ENCODE peak calls at places on chromosome X, in five cellular contexts. R, Q, G, L and D are unnamed samples.

GRCh38 chrX:153969125-153969903 is 2.3 kb downstream of the HCFC1 start:
- DNase-seq in G (no peak), L (no peak), R (no peak), Q (no peak), D (no peak)

GRCh38 chrX:33434256-33435092 is 223.1 kb upstream of the DMD start:
- DNase-seq in L (no peak), Q (peak; percentile 56), G (peak; percentile 55), R (peak; percentile 9), D (no peak)

GRCh38 chrX:104335765-104336164 is 81.0 kb upstream of the ESX1 start:
- DNase-seq in G (peak; percentile 77), Q (no peak), R (peak; percentile 60), L (no peak), D (no peak)

GRCh38 chrX:30283456-30284200 is 25.6 kb downstream of the NR0B1 start:
- DNase-seq in L (no peak), G (peak; percentile 65), Q (no peak), R (peak; percentile 88), D (peak; percentile 75)

GRCh38 chrX:155086202-155086840 is 15.0 kb downstream of the BRCC3 start:
- DNase-seq in G (no peak), R (no peak), L (no peak), Q (peak; percentile 16), D (peak; percentile 31)

GRCh38 chrX:143115466-143115865 is 89.7 kb downstream of the SPANXN4 start:
- DNase-seq in Q (no peak), L (no peak), G (no peak), R (no peak), D (no peak)

GRCh38 chrX:13223868-13224555 is 95.8 kb downstream of the ATXN3L start:
- DNase-seq in Q (no peak), G (peak; percentile 83), R (peak; percentile 84), L (no peak), D (peak; percentile 51)

GRCh38 chrX:107154787-107155620 is 36.4 kb upstream of the RBM41 start:
- DNase-seq in Q (no peak), G (peak; percentile 6), R (no peak), L (no peak), D (no peak)

GRCh38 chrX:126900937-126901336 is 81.4 kb downstream of the PRR32 start:
- DNase-seq in L (no peak), R (no peak), G (no peak), Q (no peak), D (no peak)

GRCh38 chrX:102835504-102836146 is 101.4 kb upstream of the RAB40AL start:
- DNase-seq in G (peak; percentile 43), L (no peak), R (no peak), Q (peak; percentile 17), D (no peak)

GRCh38 chrX:101206471-101206870 is 13.1 kb upstream of the DRP2 start:
- DNase-seq in L (no peak), Q (peak; percentile 11), G (peak; percentile 51), R (no peak), D (peak; percentile 13)

GRCh38 chrX:114272096-114272686 is 311.7 kb upstream of the HTR2C start:
- DNase-seq in L (no peak), G (no peak), Q (no peak), R (no peak), D (no peak)

GRCh38 chrX:52574416-52575275 is 57.8 kb upstream of the XAGE1B start:
- DNase-seq in L (no peak), G (peak; percentile 36), Q (peak; percentile 31), R (peak; percentile 12), D (peak; percentile 22)

GRCh38 chrX:9349572-9350259 is 115.1 kb upstream of the TBL1X start:
- DNase-seq in Q (no peak), L (no peak), R (peak; percentile 74), G (no peak), D (no peak)

GRCh38 chrX:38760883-38761282 is 40.4 kb upstream of the MID1IP1 start:
- DNase-seq in L (no peak), Q (no peak), R (no peak), G (no peak), D (no peak)

GRCh38 chrX:70973221-70973620 is 42.3 kb upstream of the SLC7A3 start:
- DNase-seq in R (no peak), Q (no peak), G (peak; percentile 39), L (no peak), D (no peak)

GRCh38 chrX:46957299-46957698 is 45.1 kb downstream of the JADE3 start:
- DNase-seq in G (no peak), Q (no peak), R (no peak), L (no peak), D (no peak)

GRCh38 chrX:23317799-23318724 is 16.6 kb upstream of the PTCHD1 start:
- DNase-seq in G (peak; percentile 12), L (no peak), R (peak; percentile 17), Q (peak; percentile 18), D (no peak)

GRCh38 chrX:13265549-13266132 is 54.2 kb downstream of the ATXN3L start:
- DNase-seq in R (no peak), Q (no peak), L (no peak), G (no peak), D (no peak)

GRCh38 chrX:111010151-111010550 is 85.8 kb upstream of the PAK3 start:
- DNase-seq in R (no peak), Q (no peak), G (no peak), L (no peak), D (no peak)

GRCh38 chrX:77749695-77750094 is 36.3 kb downstream of the ATRX start:
- DNase-seq in Q (no peak), L (no peak), G (peak; percentile 89), R (peak; percentile 55), D (no peak)

GRCh38 chrX:129593137-129593536 is 53.1 kb downstream of the OCRL start:
- DNase-seq in Q (peak; percentile 33), G (no peak), L (no peak), R (peak; percentile 8), D (no peak)

GRCh38 chrX:43745938-43746721 is 90.0 kb downstream of the MAOA start:
- DNase-seq in R (no peak), Q (no peak), L (no peak), G (no peak), D (no peak)

GRCh38 chrX:53184836-53185235 is 40.2 kb downstream of the KDM5C start:
- DNase-seq in R (peak; percentile 7), Q (no peak), L (no peak), G (peak; percentile 22), D (no peak)

GRCh38 chrX:6468716-6469115 is 66.2 kb downstream of the VCX3A start:
- DNase-seq in G (peak; percentile 14), R (no peak), Q (no peak), L (no peak), D (no peak)

GRCh38 chrX:100895365-100896075 is 21.4 kb upstream of the NOX1 start:
- DNase-seq in L (no peak), Q (peak; percentile 35), G (peak; percentile 15), R (peak; percentile 4), D (peak; percentile 26)

GRCh38 chrX:2468406-2469195 is 32.2 kb downstream of the DHRSX start:
- DNase-seq in L (no peak), R (no peak), G (no peak), Q (no peak), D (no peak)

GRCh38 chrX:8684201-8684600 is 47.7 kb downstream of the ANOS1 start:
- DNase-seq in L (no peak), R (no peak), Q (no peak), G (no peak), D (no peak)

GRCh38 chrX:105698386-105698785 is 124.0 kb upstream of the NRK start:
- DNase-seq in L (no peak), R (peak; percentile 2), G (peak; percentile 9), Q (no peak), D (no peak)

GRCh38 chrX:112832481-112833095 is 8.0 kb downstream of the AMOT start:
- DNase-seq in R (no peak), G (no peak), L (no peak), Q (peak; percentile 55), D (peak; percentile 12)

GRCh38 chrX:11386001-11386523 is 92.8 kb downstream of the AMELX start:
- DNase-seq in R (no peak), Q (no peak), L (no peak), G (peak; percentile 24), D (no peak)

GRCh38 chrX:148567229-148567628 is 66.8 kb downstream of the AFF2 start:
- DNase-seq in G (peak; percentile 62), Q (no peak), R (peak; percentile 57), L (no peak), D (no peak)

GRCh38 chrX:152927858-152928760 is 30.2 kb downstream of the ZNF185 start:
- DNase-seq in L (no peak), Q (no peak), G (no peak), R (no peak), D (no peak)

GRCh38 chrX:154006965-154007364 is 12.7 kb downstream of the IRAK1 start:
- DNase-seq in L (no peak), R (no peak), Q (no peak), G (no peak), D (no peak)

GRCh38 chrX:19566359-19567141 is 51.2 kb upstream of the MAP3K15 start:
- DNase-seq in G (peak; percentile 31), L (no peak), Q (peak; percentile 85), R (no peak), D (no peak)

GRCh38 chrX:24494544-24495113 is 29.5 kb downstream of the PDK3 start:
- DNase-seq in L (no peak), G (peak; percentile 58), Q (no peak), R (peak; percentile 63), D (no peak)

GRCh38 chrX:137194164-137194563 is 160.4 kb upstream of the GPR101 start:
- DNase-seq in Q (peak; percentile 36), L (no peak), R (peak; percentile 12), G (peak; percentile 5), D (peak; percentile 16)

GRCh38 chrX:39819921-39820849 is 277.6 kb downstream of the BCOR start:
- DNase-seq in G (no peak), L (no peak), R (no peak), Q (no peak), D (no peak)
- H3K4me3 ChIP-seq in G (no peak overlapping the region), L (no peak overlapping the region), R (peak overlapping the region; percentile 41), Q (no peak overlapping the region), D (no peak overlapping the region)

GRCh38 chrX:36007207-36007606 is 87.7 kb downstream of the CFAP47 start:
- DNase-seq in R (no peak), L (no peak), G (no peak), Q (no peak), D (no peak)
- H3K4me3 ChIP-seq in R (no peak overlapping the region), L (no peak overlapping the region), G (no peak overlapping the region), Q (no peak overlapping the region), D (no peak overlapping the region)

DNA sequence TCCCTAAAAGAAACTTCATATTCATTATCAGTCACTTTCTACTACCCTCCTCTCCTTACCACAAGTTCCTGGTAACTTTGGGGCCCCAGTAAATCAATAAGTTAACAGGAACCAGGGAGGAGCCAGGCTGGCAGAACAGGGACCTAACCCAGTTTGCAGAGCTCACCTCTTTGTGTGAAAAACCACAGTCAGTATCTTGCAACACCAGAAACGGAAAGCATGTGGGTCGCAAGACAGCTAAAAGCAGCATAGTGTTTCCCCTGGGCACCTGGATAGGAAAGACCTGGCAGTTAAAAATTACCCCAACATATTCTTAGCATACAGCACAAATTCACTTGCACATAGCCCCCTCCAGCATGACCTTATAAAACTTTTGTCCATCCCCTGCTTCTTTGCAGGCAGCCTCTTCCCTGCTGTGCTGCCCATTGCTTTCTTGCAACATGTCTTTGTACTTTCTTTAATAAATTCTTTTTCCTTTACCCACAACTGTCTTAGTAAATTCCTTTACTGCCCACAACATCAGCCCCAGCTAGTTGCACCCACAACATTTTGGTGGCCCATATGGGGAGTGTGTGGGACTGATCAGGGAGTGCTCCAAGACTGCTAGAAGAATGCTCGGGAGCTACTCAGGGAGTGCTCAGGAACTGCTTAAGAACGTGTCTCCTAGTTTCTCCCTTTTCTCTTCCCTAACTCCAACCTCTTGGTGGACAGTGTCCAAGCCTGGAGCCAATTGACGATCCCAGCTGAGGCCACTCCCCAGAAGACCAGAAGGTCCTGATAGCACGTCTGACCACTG is 83.4 kb downstream of the MSN start:
- DNase-seq in G (no peak), L (peak; percentile 10), Q (peak; percentile 95), R (no peak), D (no peak)
- H3K4me3 ChIP-seq in G (no peak overlapping the region), L (peak overlapping the region; percentile 7), Q (peak overlapping the region; percentile 7), R (no peak overlapping the region), D (no peak overlapping the region)

GRCh38 chrX:140505421-140506337 is 810 bp upstream of the SOX3 start:
- DNase-seq in Q (no peak), R (no peak), G (no peak), L (no peak), D (no peak)
- H3K4me3 ChIP-seq in Q (no peak overlapping the region), R (no peak overlapping the region), G (no peak overlapping the region), L (no peak overlapping the region), D (no peak overlapping the region)